ENCODE peak calls at places on chromosomes 13 and 19, in nine cellular contexts. K is fibroblast of villous mesenchyme; X is tibial nerve; D is uterus; R is CD4-positive, CD25-positive, alpha-beta regulatory T cell; T is colonic mucosa; F is neural progenitor cell; L is adrenal gland; H is cardiac fibroblast. P is an unnamed sample.

GRCh38 chr13:76600086-76600485 is 286.1 kb downstream of the KCTD12 start:
- DNase-seq in K (peak; percentile 18), X (peak; percentile 45), D (no peak), R (no peak), T (no peak), F (no peak), L (peak; percentile 25), H (peak; percentile 49), P (no peak)

GRCh38 chr13:100438059-100438788 is 150.4 kb downstream of the GGACT start:
- DNase-seq in K (no peak), X (no peak), D (no peak), R (no peak), T (no peak), F (no peak), L (no peak), H (no peak), P (no peak)

GRCh38 chr13:31409678-31410356 is 210.0 kb downstream of the B3GLCT start:
- DNase-seq in K (peak; percentile 8), X (no peak), D (no peak), R (no peak), T (peak; percentile 28), F (peak; percentile 26), L (no peak), H (no peak), P (no peak)

GRCh38 chr19:52492201-52492960 is 35.1 kb upstream of the ZNF808 start:
- DNase-seq in K (no peak), X (no peak), D (no peak), R (peak; percentile 14), T (no peak), F (peak; percentile 91), L (no peak), H (no peak), P (peak; percentile 50)

GRCh38 chr19:4577020-4577782 is 17.7 kb upstream of the SEMA6B start:
- DNase-seq in K (no peak), X (no peak), D (no peak), R (no peak), T (no peak), F (no peak), L (no peak), H (peak; percentile 56), P (no peak)

GRCh38 chr19:2567580-2567979 is 91.7 kb downstream of the GADD45B start:
- DNase-seq in K (peak; percentile 11), X (peak; percentile 61), D (no peak), R (peak; percentile 60), T (peak; percentile 79), F (no peak), L (peak; percentile 63), H (no peak), P (peak; percentile 71)

GRCh38 chr13:110820311-110820710 is 94.6 kb downstream of the ANKRD10 start:
- DNase-seq in K (no peak), X (no peak), D (no peak), R (no peak), T (no peak), F (peak; percentile 18), L (no peak), H (no peak), P (no peak)

GRCh38 chr19:55032170-55032569 is 5.9 kb downstream of the GP6 start:
- DNase-seq in K (no peak), X (no peak), D (no peak), R (no peak), T (no peak), F (no peak), L (no peak), H (no peak), P (no peak)

GRCh38 chr19:51031220-51031879 is 3.5 kb downstream of the KLK12 start:
- DNase-seq in K (no peak), X (no peak), D (no peak), R (no peak), T (no peak), F (no peak), L (no peak), H (no peak), P (no peak)

GRCh38 chr13:82364525-82364924 is 1517.7 kb downstream of the SLITRK1 start:
- DNase-seq in K (no peak), X (no peak), D (no peak), R (no peak), T (no peak), F (no peak), L (no peak), H (no peak), P (no peak)

GRCh38 chr13:106403280-106403679 is 132.2 kb downstream of the EFNB2 start:
- DNase-seq in K (no peak), X (no peak), D (no peak), R (no peak), T (no peak), F (no peak), L (no peak), H (no peak), P (no peak)

GRCh38 chr19:11179716-11180297 is 17.5 kb downstream of the KANK2 start:
- DNase-seq in K (peak; percentile 59), X (no peak), D (no peak), R (peak; percentile 21), T (no peak), F (no peak), L (no peak), H (no peak), P (peak; percentile 45)

GRCh38 chr19:17205237-17206140 is 9.7 kb upstream of the USE1 start:
- DNase-seq in K (peak; percentile 57), X (no peak), D (peak; percentile 53), R (peak; percentile 73), T (peak; percentile 75), F (peak; percentile 75), L (peak; percentile 79), H (peak; percentile 72), P (peak; percentile 49)

DNA sequence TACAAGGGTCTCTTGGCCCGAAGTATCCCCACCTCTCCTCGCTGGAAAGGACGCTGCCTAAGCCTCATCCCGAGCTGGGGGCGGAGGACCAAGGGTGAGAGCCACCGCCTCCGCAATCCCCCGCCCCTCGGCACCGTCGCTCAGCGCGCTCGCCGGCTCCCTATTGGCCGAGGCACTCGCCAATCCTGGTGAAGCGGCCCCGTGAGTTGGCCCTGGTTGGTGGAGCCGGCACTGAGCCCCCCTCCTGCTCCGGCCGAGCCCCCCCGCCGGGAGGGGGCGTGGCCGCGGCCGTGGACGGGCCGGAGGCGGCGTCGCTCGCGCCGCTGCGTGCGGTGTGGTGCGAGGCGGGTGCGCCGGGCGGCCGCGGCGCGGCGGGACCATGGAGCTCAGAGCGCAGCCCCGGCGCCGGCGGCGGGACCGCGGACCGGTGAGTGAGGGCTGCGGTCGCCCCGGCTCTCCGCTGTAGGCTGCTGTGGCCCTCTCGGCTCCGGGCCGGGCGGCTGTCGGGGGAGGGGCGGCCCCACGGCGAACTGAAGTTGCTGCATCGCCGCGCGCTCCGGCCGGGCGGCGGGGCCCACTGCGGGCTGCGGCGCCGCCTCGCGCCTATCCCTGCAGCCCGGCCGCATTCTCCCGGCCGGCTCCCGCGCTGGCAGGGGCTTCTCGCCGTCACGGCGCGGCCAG is at the start of gene WASF3:
- DNase-seq in K (peak; percentile 86), X (peak; percentile 79), D (peak; percentile 93), R (peak; percentile 58), T (peak; percentile 94), F (peak; percentile 99), L (peak; percentile 96), H (peak; percentile 95), P (peak; percentile 98)
- H3K4me3 ChIP-seq in K (peak within 1 kb of the TSS; percentile 59), X (peak within 1 kb of the TSS; percentile 65), D (peak within 1 kb of the TSS; percentile 96), R (no peak within 1 kb of the TSS), T (peak within 1 kb of the TSS; percentile 53), F (peak within 1 kb of the TSS; percentile 63), L (peak within 1 kb of the TSS; percentile 79), H (peak within 1 kb of the TSS; percentile 60), P (peak within 1 kb of the TSS; percentile 87)

GRCh38 chr13:112217431-112217830 is 150.5 kb downstream of the SOX1 start:
- DNase-seq in K (no peak), X (no peak), D (no peak), R (no peak), T (no peak), F (no peak), L (no peak), H (no peak), P (no peak)

GRCh38 chr13:112220925-112221324 is 154.0 kb downstream of the SOX1 start:
- DNase-seq in K (no peak), X (no peak), D (no peak), R (no peak), T (no peak), F (no peak), L (no peak), H (no peak), P (no peak)

GRCh38 chr13:112218416-112218815 is 151.5 kb downstream of the SOX1 start:
- DNase-seq in K (no peak), X (no peak), D (no peak), R (no peak), T (no peak), F (no peak), L (no peak), H (no peak), P (peak; percentile 4)

GRCh38 chr13:112220296-112220875 is 153.4 kb downstream of the SOX1 start:
- DNase-seq in K (no peak), X (no peak), D (no peak), R (no peak), T (no peak), F (no peak), L (no peak), H (no peak), P (no peak)

DNA sequence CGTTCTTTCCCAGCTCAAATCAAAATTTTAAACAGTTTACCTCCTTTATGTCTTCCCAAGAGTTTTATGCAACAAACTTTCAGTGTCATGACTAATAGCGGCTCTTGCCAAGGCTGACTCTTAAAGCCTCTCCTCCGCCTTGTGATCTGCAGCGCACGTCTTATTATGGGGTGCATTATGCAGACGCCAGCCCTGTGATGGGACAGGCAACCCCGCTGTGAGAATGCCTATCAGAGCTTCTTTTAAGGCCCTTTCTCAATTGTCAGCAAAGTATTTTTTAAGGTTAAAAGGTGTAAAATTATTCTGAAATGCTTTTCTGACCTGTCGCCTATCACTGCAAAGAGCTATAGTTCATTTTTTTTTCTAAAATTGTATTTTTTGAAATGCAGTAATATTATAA is 152.8 kb downstream of the SOX1 start:
- DNase-seq in K (no peak), X (no peak), D (no peak), R (no peak), T (no peak), F (no peak), L (no peak), H (no peak), P (no peak)
- H3K4me3 ChIP-seq in K (no peak overlapping the region), X (no peak overlapping the region), D (no peak overlapping the region), R (no peak overlapping the region), T (no peak overlapping the region), F (no peak overlapping the region), L (no peak overlapping the region), H (no peak overlapping the region), P (no peak overlapping the region)

GRCh38 chr19:48719263-48720171 is at the start of gene MAMSTR:
- DNase-seq in K (no peak), X (no peak), D (peak; percentile 43), R (no peak), T (no peak), F (no peak), L (peak; percentile 69), H (no peak), P (peak; percentile 46)
- H3K4me3 ChIP-seq in K (peak within 1 kb of the TSS; percentile 77), X (peak within 1 kb of the TSS; percentile 63), D (peak within 1 kb of the TSS; percentile 51), R (peak within 1 kb of the TSS; percentile 67), T (peak within 1 kb of the TSS; percentile 42), F (peak within 1 kb of the TSS; percentile 62), L (no peak within 1 kb of the TSS), H (peak within 1 kb of the TSS; percentile 56), P (peak within 1 kb of the TSS; percentile 13)

DNA sequence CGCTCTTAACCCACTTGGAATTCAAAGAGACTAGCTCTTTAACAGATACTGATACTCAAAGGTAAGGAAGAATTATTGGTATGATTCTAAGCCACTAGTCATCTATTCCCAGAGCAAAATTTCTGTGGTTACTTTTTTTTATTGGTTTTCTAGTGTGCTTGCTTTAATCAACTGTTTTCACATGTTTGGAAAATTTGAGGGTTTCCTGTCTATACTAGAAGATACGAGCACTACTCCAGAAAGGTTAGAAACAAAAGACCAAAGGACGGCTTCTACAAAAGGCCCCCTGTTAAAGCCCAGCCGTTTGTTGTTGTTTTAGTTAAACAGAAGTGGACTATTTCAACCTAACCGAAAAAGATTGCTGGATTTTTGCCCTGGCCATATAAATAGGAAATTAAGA is 18.5 kb upstream of the LPAR6 start:
- DNase-seq in K (peak; percentile 74), X (no peak), D (no peak), R (no peak), T (no peak), F (peak; percentile 18), L (no peak), H (no peak), P (no peak)
- H3K4me3 ChIP-seq in K (no peak overlapping the region), X (no peak overlapping the region), D (no peak overlapping the region), R (peak overlapping the region; percentile 7), T (no peak overlapping the region), F (no peak overlapping the region), L (no peak overlapping the region), H (no peak overlapping the region), P (no peak overlapping the region)